ENCODE peak calls at places on chromosomes 12 and 14, in eight cellular contexts. F, Y, A, E, S, I, K and O are unnamed samples.

GRCh38 chr12:52121848-52122838 is 42.6 kb downstream of the SMIM41 start:
- DNase-seq in S (peak; percentile 58), F (peak; percentile 72), E (peak; percentile 90), A (peak; percentile 68), K (no peak), Y (no peak), I (peak; percentile 54), O (peak; percentile 69)

GRCh38 chr12:2338381-2338780 is 285.6 kb downstream of the CACNA1C start:
- DNase-seq in A (no peak), S (no peak), F (no peak), K (no peak), Y (no peak), E (no peak), I (no peak), O (no peak)

GRCh38 chr14:68487805-68488590 is 304.9 kb downstream of the ZFP36L1 start:
- DNase-seq in A (peak; percentile 36), I (no peak), Y (no peak), F (no peak), S (peak; percentile 56), E (no peak), K (no peak), O (no peak)

GRCh38 chr14:64764641-64765520 is 60.7 kb downstream of the PLEKHG3 start:
- DNase-seq in F (peak; percentile 63), A (peak; percentile 83), K (peak; percentile 83), I (peak; percentile 60), S (peak; percentile 74), Y (no peak), E (peak; percentile 91), O (peak; percentile 79)

GRCh38 chr12:14999421-15000047 is 26.7 kb downstream of the PDE6H start:
- DNase-seq in F (no peak), A (no peak), Y (no peak), E (no peak), S (no peak), I (no peak), K (no peak), O (no peak)

GRCh38 chr12:613996-614726 is 49.1 kb downstream of the NINJ2 start:
- DNase-seq in I (peak; percentile 50), F (no peak), E (no peak), S (no peak), Y (no peak), K (no peak), A (no peak), O (peak; percentile 21)

GRCh38 chr12:62933220-62933870 is 1.6 kb downstream of the PPM1H start:
- DNase-seq in A (peak; percentile 72), S (no peak), Y (no peak), E (peak; percentile 61), I (no peak), K (no peak), F (peak; percentile 39), O (peak; percentile 22)

GRCh38 chr12:93802293-93802692 is 125.1 kb downstream of the CRADD start:
- DNase-seq in S (no peak), I (no peak), A (no peak), Y (no peak), K (no peak), F (no peak), E (no peak), O (no peak)

GRCh38 chr12:3596703-3597472 is 105.9 kb downstream of the PRMT8 start:
- DNase-seq in E (no peak), S (no peak), F (no peak), Y (no peak), A (no peak), I (no peak), K (no peak), O (no peak)

GRCh38 chr14:63656194-63656593 is 14.5 kb upstream of the WDR89 start:
- DNase-seq in I (no peak), E (no peak), F (no peak), A (no peak), K (no peak), S (no peak), Y (no peak), O (no peak)

GRCh38 chr14:93017898-93018297 is 94.9 kb downstream of the CHGA start:
- DNase-seq in A (no peak), Y (no peak), E (no peak), F (no peak), I (no peak), S (no peak), K (no peak), O (no peak)

GRCh38 chr14:69708586-69709169 is 58.3 kb upstream of the SRSF5 start:
- DNase-seq in F (no peak), I (no peak), S (no peak), Y (no peak), A (no peak), K (no peak), E (no peak), O (peak; percentile 29)

GRCh38 chr14:85607571-85608219 is 77.8 kb downstream of the FLRT2 start:
- DNase-seq in A (no peak), F (no peak), I (no peak), S (peak; percentile 97), K (no peak), E (no peak), Y (peak; percentile 76), O (no peak)

GRCh38 chr14:95375539-95376109 is 55.9 kb upstream of the CLMN start:
- DNase-seq in S (no peak), E (no peak), A (no peak), F (no peak), Y (no peak), I (no peak), K (no peak), O (no peak)

GRCh38 chr12:93766802-93767523 is 89.8 kb downstream of the CRADD start:
- DNase-seq in K (no peak), E (no peak), F (no peak), Y (no peak), I (peak; percentile 24), S (peak; percentile 76), A (peak; percentile 53), O (peak; percentile 29)

GRCh38 chr14:31037709-31038221 is 11.6 kb upstream of the STRN3 start:
- DNase-seq in F (no peak), Y (no peak), A (no peak), K (no peak), E (no peak), I (no peak), S (no peak), O (no peak)

GRCh38 chr14:23044840-23045239 is 2.8 kb downstream of the PSMB11 start:
- DNase-seq in S (no peak), F (no peak), Y (no peak), I (no peak), E (no peak), A (no peak), K (no peak), O (no peak)

GRCh38 chr14:23042162-23042965 is at the start of gene PSMB11:
- DNase-seq in F (no peak), E (no peak), Y (no peak), K (no peak), S (no peak), A (no peak), I (no peak), O (no peak)

GRCh38 chr14:23040100-23040499 is 1.9 kb upstream of the PSMB11 start:
- DNase-seq in A (no peak), F (no peak), Y (no peak), E (no peak), I (no peak), K (no peak), S (no peak), O (no peak)

GRCh38 chr14:23043749-23044148 is 1.7 kb downstream of the PSMB11 start:
- DNase-seq in Y (no peak), K (no peak), S (no peak), I (no peak), A (no peak), E (no peak), F (no peak), O (no peak)

GRCh38 chr14:23041729-23042128 is 283 bp upstream of the PSMB11 start:
- DNase-seq in I (no peak), S (peak; percentile 68), A (no peak), E (no peak), K (no peak), Y (no peak), F (no peak), O (no peak)
- H3K4me1 ChIP-seq in I (no peaks in the 10 kb centered on the region), S (peaks cover 2% of the 10 kb centered on the region), A (peaks cover 6% of the 10 kb centered on the region), E (peaks cover 15% of the 10 kb centered on the region), K (no peaks in the 10 kb centered on the region), Y (no peaks in the 10 kb centered on the region), F (no peaks in the 10 kb centered on the region), O (no peaks in the 10 kb centered on the region)

DNA sequence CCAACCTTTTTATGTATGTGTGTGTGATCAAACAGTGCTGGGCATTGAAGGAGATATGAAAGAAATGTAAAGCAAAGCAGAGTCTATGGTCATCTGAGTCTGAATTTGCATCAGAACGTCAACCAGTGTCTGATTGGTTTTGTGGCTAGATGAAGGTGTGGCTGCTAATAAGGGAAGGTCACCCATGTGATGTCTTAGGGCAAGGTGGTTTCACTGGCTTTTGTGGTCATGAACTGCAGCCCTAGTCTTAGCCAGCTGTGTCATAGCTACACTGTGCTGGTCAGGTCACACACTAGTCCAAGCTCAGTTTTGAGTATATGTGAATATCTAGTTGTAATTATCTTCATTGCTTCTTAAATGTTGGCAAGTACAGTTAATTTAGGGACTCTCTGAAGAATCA is 105.8 kb downstream of the TGFB3 start:
- DNase-seq in E (no peak), Y (no peak), A (no peak), I (no peak), S (no peak), K (no peak), F (no peak), O (no peak)
- H3K4me1 ChIP-seq in E (no peaks in the 10 kb centered on the region), Y (peaks cover 27% of the 10 kb centered on the region), A (peaks cover 17% of the 10 kb centered on the region), I (no peaks in the 10 kb centered on the region), S (peaks cover 23% of the 10 kb centered on the region), K (no peaks in the 10 kb centered on the region), F (peaks cover 14% of the 10 kb centered on the region), O (no peaks in the 10 kb centered on the region)

GRCh38 chr12:56616244-56616643 is 13.9 kb downstream of the BAZ2A start:
- DNase-seq in E (no peak), A (no peak), I (no peak), Y (no peak), K (no peak), S (no peak), F (no peak), O (no peak)

GRCh38 chr12:56622535-56622934 is 7.6 kb downstream of the BAZ2A start:
- DNase-seq in S (no peak), A (no peak), E (no peak), Y (no peak), K (no peak), F (no peak), I (no peak), O (no peak)

GRCh38 chr12:56614627-56615026 is 15.5 kb downstream of the BAZ2A start:
- DNase-seq in A (no peak), S (no peak), I (no peak), F (no peak), Y (no peak), E (no peak), K (no peak), O (no peak)

DNA sequence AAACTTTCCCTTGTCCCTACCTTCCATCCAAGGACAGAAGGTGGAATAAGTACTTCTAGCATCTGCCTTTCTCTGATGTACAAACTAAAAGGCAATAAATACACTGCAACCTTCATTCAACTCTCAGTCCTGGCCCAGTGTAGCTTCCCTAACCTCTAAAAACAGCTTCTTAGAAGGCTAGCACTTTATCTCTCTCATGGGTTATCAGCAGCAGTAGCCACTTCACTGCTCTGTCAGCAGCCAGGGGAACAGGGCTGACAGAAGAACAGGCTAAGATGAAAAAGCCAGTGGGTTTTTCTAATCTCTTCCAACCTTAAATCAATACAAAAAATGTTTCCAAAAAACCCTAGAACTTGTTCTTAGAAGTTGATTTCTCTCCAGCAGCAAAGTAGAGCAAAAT is 13.2 kb downstream of the BAZ2A start:
- DNase-seq in I (no peak), A (no peak), K (no peak), S (no peak), E (no peak), Y (no peak), F (no peak), O (no peak)
- H3K4me1 ChIP-seq in I (no peaks in the 10 kb centered on the region), A (no peaks in the 10 kb centered on the region), K (no peaks in the 10 kb centered on the region), S (no peaks in the 10 kb centered on the region), E (peaks cover 12% of the 10 kb centered on the region), Y (no peaks in the 10 kb centered on the region), F (peaks cover 11% of the 10 kb centered on the region), O (no peaks in the 10 kb centered on the region)

GRCh38 chr12:27931390-27931789 is 41.1 kb downstream of the PTHLH start:
- DNase-seq in F (no peak), K (no peak), E (no peak), S (no peak), Y (no peak), A (no peak), I (no peak), O (no peak)
- H3K4me1 ChIP-seq in F (no peaks in the 10 kb centered on the region), K (no peaks in the 10 kb centered on the region), E (no peaks in the 10 kb centered on the region), S (no peaks in the 10 kb centered on the region), Y (no peaks in the 10 kb centered on the region), A (no peaks in the 10 kb centered on the region), I (no peaks in the 10 kb centered on the region), O (no peaks in the 10 kb centered on the region)